ENCODE peak calls at places on chromosome 15, in four cellular contexts. S is activated naive CD4-positive, alpha-beta T cell; G is heart right ventricle; Z is NCI-H1092 treated with DMSO at 0.1 percent for 48 hours. X is an unnamed sample.

GRCh38 chr15:45022871-45023658 is at the start of gene SORD:
- DNase-seq in S (peak; percentile 86), G (peak; percentile 91), Z (peak; percentile 82), X (peak; percentile 97)

GRCh38 chr15:90598053-90598577 is 68.4 kb downstream of the CRTC3 start:
- DNase-seq in S (no peak), G (peak; percentile 59), Z (no peak), X (no peak)

GRCh38 chr15:74725241-74725774 is at the start of gene CYP1A1:
- DNase-seq in S (peak; percentile 24), G (no peak), Z (no peak), X (no peak)

GRCh38 chr15:81573098-81573746 is 199.2 kb upstream of the TMC3 start:
- DNase-seq in S (no peak), G (no peak), Z (no peak), X (no peak)

GRCh38 chr15:31065824-31066223 is 35.7 kb downstream of the TRPM1 start:
- DNase-seq in S (no peak), G (no peak), Z (no peak), X (no peak)

GRCh38 chr15:76391847-76392246 is 55.3 kb downstream of the ISL2 start:
- DNase-seq in S (no peak), G (no peak), Z (no peak), X (no peak)

GRCh38 chr15:22958487-22959280 is 21.5 kb downstream of the CYFIP1 start:
- DNase-seq in S (no peak), G (no peak), Z (no peak), X (no peak)

GRCh38 chr15:32033186-32033890 is 3.0 kb downstream of the CHRNA7 start:
- DNase-seq in S (no peak), G (no peak), Z (no peak), X (no peak)

GRCh38 chr15:59191855-59192237 is 14.8 kb upstream of the LDHAL6B start:
- DNase-seq in S (no peak), G (no peak), Z (no peak), X (no peak)

GRCh38 chr15:27623149-27623548 is 476.0 kb downstream of the OCA2 start:
- DNase-seq in S (no peak), G (no peak), Z (no peak), X (no peak)

GRCh38 chr15:89828324-89829145 is 13.9 kb upstream of the ANPEP start:
- DNase-seq in S (no peak), G (peak; percentile 51), Z (no peak), X (no peak)

GRCh38 chr15:64982472-64982871 is 7.2 kb downstream of the SPG21 start:
- DNase-seq in S (no peak), G (no peak), Z (no peak), X (no peak)

GRCh38 chr15:35068861-35069260 is 16.2 kb downstream of the NANOGP8 start:
- DNase-seq in S (no peak), G (no peak), Z (no peak), X (no peak)

GRCh38 chr15:43702701-43703433 is 9.2 kb downstream of the CKMT1A start:
- DNase-seq in S (no peak), G (no peak), Z (no peak), X (no peak)

GRCh38 chr15:68348064-68348463 is 70.5 kb downstream of the FEM1B start:
- DNase-seq in S (no peak), G (no peak), Z (no peak), X (no peak)

GRCh38 chr15:45458746-45459403 is 63.7 kb downstream of the SLC30A4 start:
- DNase-seq in S (peak; percentile 75), G (peak; percentile 74), Z (peak; percentile 39), X (peak; percentile 89)